ENCODE peak calls at places on chromosomes 12 and 14, in eight cellular contexts. E is NCI-H1092; Y is GM12878; O is NCI-H1105; Z is cardiac fibroblast; R is naive thymus-derived CD8-positive, alpha-beta T cell; G is activated gamma-delta T cell treated with Interleukin-2 at 50 U/mL for 16 hours; I is C1 segment of cervical spinal cord. T is an unnamed sample.

GRCh38 chr12:46920503-46920902 is 94.7 kb upstream of the SLC38A4 start:
- DNase-seq in O (no peak), G (no peak), R (no peak), Z (no peak), I (no peak), E (no peak), Y (no peak), T (no peak)

GRCh38 chr12:45587877-45588530 is 141.5 kb upstream of the ARID2 start:
- DNase-seq in R (no peak), G (no peak), Y (no peak), Z (no peak), I (no peak), O (no peak), E (no peak), T (no peak)

GRCh38 chr14:104865069-104865630 is at the start of gene CEP170B:
- DNase-seq in E (no peak), I (no peak), R (peak; percentile 36), Y (no peak), Z (no peak), O (peak; percentile 43), G (peak; percentile 19), T (peak; percentile 72)

GRCh38 chr12:123063535-123063934 is 83.1 kb downstream of the ARL6IP4 start:
- DNase-seq in Y (no peak), E (no peak), G (no peak), O (no peak), R (peak; percentile 22), Z (peak; percentile 25), I (peak; percentile 33), T (no peak)

GRCh38 chr14:78700236-78700635 is 530.1 kb downstream of the NRXN3 start:
- DNase-seq in R (no peak), Z (peak; percentile 2), E (no peak), G (no peak), Y (no peak), O (no peak), I (no peak), T (no peak)

GRCh38 chr12:68932701-68933563 is at the start of gene CPM:
- DNase-seq in Y (no peak), O (no peak), G (peak; percentile 52), Z (peak; percentile 56), R (peak; percentile 63), E (peak; percentile 34), I (peak; percentile 1), T (peak; percentile 86)

GRCh38 chr12:111330800-111331752 is 37.8 kb downstream of the PHETA1 start:
- DNase-seq in O (no peak), G (no peak), Y (no peak), I (no peak), R (no peak), Z (peak; percentile 71), E (no peak), T (peak; percentile 35)

GRCh38 chr14:69657961-69658360 is 46.6 kb downstream of the SUSD6 start:
- DNase-seq in R (no peak), Z (peak; percentile 48), I (no peak), G (no peak), O (no peak), E (peak; percentile 14), Y (no peak), T (peak; percentile 86)

GRCh38 chr12:53757095-53757770 is 5.5 kb upstream of the CISTR start:
- DNase-seq in I (peak; percentile 15), R (peak; percentile 75), O (peak; percentile 18), G (peak; percentile 77), Y (no peak), Z (peak; percentile 80), E (peak; percentile 42), T (peak; percentile 52)

GRCh38 chr12:91202390-91202789 is 19.8 kb upstream of the DCN start:
- DNase-seq in E (no peak), Y (no peak), G (no peak), Z (no peak), I (no peak), R (no peak), O (no peak), T (no peak)

GRCh38 chr12:19387182-19387581 is 52.1 kb upstream of the AEBP2 start:
- DNase-seq in G (no peak), E (no peak), I (no peak), O (no peak), Z (no peak), R (no peak), Y (no peak), T (no peak)

GRCh38 chr12:76029982-76030377 is 1.6 kb downstream of the PHLDA1 start:
- DNase-seq in I (no peak), E (no peak), O (no peak), R (no peak), G (peak; percentile 15), Y (no peak), Z (peak; percentile 70), T (no peak)

GRCh38 chr12:108814462-108815211 is 42.7 kb downstream of the SSH1 start:
- DNase-seq in I (no peak), R (no peak), Z (no peak), E (no peak), G (no peak), O (peak; percentile 24), Y (no peak), T (no peak)

GRCh38 chr14:101076451-101077220 is 173.1 kb upstream of the RTL1 start:
- DNase-seq in R (no peak), Z (no peak), G (no peak), I (no peak), O (no peak), Y (no peak), E (no peak), T (no peak)

GRCh38 chr14:92668266-92668973 is 80.0 kb downstream of the LGMN start:
- DNase-seq in G (no peak), O (no peak), I (no peak), Y (no peak), E (no peak), Z (no peak), R (no peak), T (no peak)

GRCh38 chr14:26204954-26205479 is 392.8 kb downstream of the NOVA1 start:
- DNase-seq in R (no peak), G (no peak), E (peak; percentile 79), O (peak; percentile 63), Z (peak; percentile 21), I (peak; percentile 67), Y (no peak), T (no peak)

GRCh38 chr12:43728698-43729097 is 29.9 kb downstream of the PUS7L start:
- DNase-seq in Y (no peak), E (no peak), R (no peak), G (no peak), O (no peak), Z (no peak), I (no peak), T (no peak)

GRCh38 chr12:25800101-25800500 is 158.4 kb upstream of the RASSF8 start:
- DNase-seq in R (no peak), Y (no peak), G (no peak), Z (no peak), E (no peak), I (no peak), O (no peak), T (no peak)

GRCh38 chr14:57297852-57298251 is 29.1 kb downstream of the AP5M1 start:
- DNase-seq in I (no peak), O (no peak), Y (no peak), G (no peak), Z (no peak), R (no peak), E (no peak), T (no peak)

T was measured in NCI-H345.